ENCODE peak calls at places on chromosomes 2 and 18, in four cellular contexts. C is ovary, Z is tibial nerve, O is stomach. H is an unnamed sample.

GRCh38 chr2:197873293-197873701 is 68.9 kb downstream of the PLCL1 start:
- DNase-seq in C (no peak), Z (no peak), O (no peak), H (no peak)

GRCh38 chr2:20603791-20604190 is 47.1 kb downstream of the HS1BP3 start:
- DNase-seq in C (peak; percentile 18), Z (no peak), O (peak; percentile 8), H (peak; percentile 15)

GRCh38 chr18:10170375-10170774 is 256.6 kb downstream of the VAPA start:
- DNase-seq in C (no peak), Z (no peak), O (no peak), H (no peak)

GRCh38 chr2:43058761-43059160 is 167.6 kb downstream of the ZFP36L2 start:
- DNase-seq in C (peak; percentile 15), Z (no peak), O (no peak), H (no peak)

GRCh38 chr2:12317853-12318426 is 398.8 kb upstream of the TRIB2 start:
- DNase-seq in C (peak; percentile 60), Z (no peak), O (no peak), H (no peak)

GRCh38 chr2:38033651-38034050 is 42.3 kb downstream of the CYP1B1 start:
- DNase-seq in C (no peak), Z (no peak), O (no peak), H (no peak)

GRCh38 chr2:68734688-68735525 is at the start of gene ARHGAP25:
- DNase-seq in C (no peak), Z (peak; percentile 25), O (no peak), H (no peak)

GRCh38 chr18:40452599-40452998 is 1502.4 kb upstream of the PIK3C3 start:
- DNase-seq in C (no peak), Z (no peak), O (no peak), H (no peak)

GRCh38 chr2:132416080-132416911 is at the start of gene GPR39:
- DNase-seq in C (peak; percentile 28), Z (peak; percentile 12), O (peak; percentile 94), H (peak; percentile 94)

GRCh38 chr2:4763009-4763408 is 929.2 kb upstream of the SOX11 start:
- DNase-seq in C (no peak), Z (no peak), O (no peak), H (no peak)

GRCh38 chr2:207617011-207617671 is 8.1 kb downstream of the METTL21A start:
- DNase-seq in C (no peak), Z (no peak), O (no peak), H (no peak)

GRCh38 chr18:21453512-21453862 is 147.0 kb downstream of the ESCO1 start:
- DNase-seq in C (no peak), Z (no peak), O (no peak), H (no peak)

GRCh38 chr18:79944126-79944731 is 7.2 kb downstream of the SLC66A2 start:
- DNase-seq in C (peak; percentile 62), Z (no peak), O (peak; percentile 57), H (peak; percentile 43)

GRCh38 chr2:219254590-219255219 is 987 bp upstream of the TUBA4A start:
- DNase-seq in C (no peak), Z (no peak), O (no peak), H (no peak)

GRCh38 chr2:13550832-13551231 is 834.1 kb downstream of the TRIB2 start:
- DNase-seq in C (no peak), Z (no peak), O (no peak), H (no peak)

GRCh38 chr2:204544961-204545860 is at the start of gene PARD3B:
- DNase-seq in C (peak; percentile 65), Z (no peak), O (peak; percentile 74), H (peak; percentile 61)
- TF ChIP-seq POLR2A in C (no peak), Z (no peak), O (no peak), H (peak; percentile 13)

GRCh38 chr2:134764164-134764563 is 45.4 kb upstream of the TMEM163 start:
- DNase-seq in C (no peak), Z (no peak), O (no peak), H (no peak)
- H3K27ac ChIP-seq in C (no peak overlapping the region), Z (no peak overlapping the region), O (no peak overlapping the region), H (no peak overlapping the region)

GRCh38 chr2:235165631-235166030 is 213.8 kb downstream of the SH3BP4 start:
- DNase-seq in C (no peak), Z (no peak), O (no peak), H (no peak)

GRCh38 chr2:235170016-235170415 is 218.2 kb downstream of the SH3BP4 start:
- DNase-seq in C (no peak), Z (no peak), O (no peak), H (no peak)

GRCh38 chr2:235168174-235168979 is 216.6 kb downstream of the SH3BP4 start:
- DNase-seq in C (no peak), Z (no peak), O (no peak), H (no peak)

GRCh38 chr2:235171511-235172130 is 219.8 kb downstream of the SH3BP4 start:
- DNase-seq in C (no peak), Z (no peak), O (no peak), H (no peak)

DNA sequence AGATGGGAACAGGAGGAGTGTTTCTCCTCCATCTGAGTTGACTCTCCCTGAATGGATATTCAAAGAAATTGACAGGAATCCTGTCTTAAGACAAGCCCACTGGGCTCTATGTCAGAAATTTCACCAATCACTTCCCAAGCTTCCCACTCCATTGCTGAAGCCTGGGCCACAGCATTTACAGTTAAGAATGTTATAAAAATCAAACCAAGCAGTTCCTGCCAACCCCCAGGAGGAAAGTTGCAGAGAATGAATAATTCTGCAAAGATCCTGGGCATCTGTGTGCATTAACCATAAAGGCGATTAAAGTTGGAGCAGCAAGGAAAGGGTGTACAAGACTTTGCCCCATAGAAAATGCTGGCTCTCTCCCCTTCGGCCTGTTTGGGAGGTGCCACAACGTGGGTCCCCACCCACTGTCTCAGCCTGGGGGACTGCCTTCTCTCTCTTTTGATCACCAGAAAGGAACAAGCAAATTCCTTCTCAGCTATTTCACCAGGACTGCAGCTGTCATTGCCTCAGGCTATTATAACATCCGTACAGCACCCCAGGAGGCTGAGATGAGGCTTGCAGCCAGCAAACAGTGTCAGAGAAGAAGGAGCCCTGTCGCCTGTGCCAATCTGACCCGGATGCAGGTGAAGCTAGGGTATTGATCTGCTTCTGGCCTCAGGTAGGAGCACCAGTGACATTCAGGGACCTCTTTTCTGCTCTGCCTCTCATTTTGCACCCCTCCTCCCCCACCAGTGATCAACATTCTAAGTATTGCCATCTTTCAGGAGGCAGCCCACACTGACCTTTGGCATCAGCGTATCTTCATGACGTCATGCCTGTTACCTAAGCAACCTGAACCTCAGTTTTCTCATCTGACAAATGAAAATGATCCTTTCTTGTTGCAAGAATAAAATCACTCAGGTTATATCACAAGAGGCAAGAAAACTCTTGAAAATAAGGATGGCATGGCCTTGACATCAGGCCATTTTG is 219.0 kb downstream of the SH3BP4 start:
- DNase-seq in C (no peak), Z (no peak), O (no peak), H (no peak)
- H3K4me3 ChIP-seq in C (no peak overlapping the region), Z (no peak overlapping the region), O (no peak overlapping the region), H (no peak overlapping the region)

DNA sequence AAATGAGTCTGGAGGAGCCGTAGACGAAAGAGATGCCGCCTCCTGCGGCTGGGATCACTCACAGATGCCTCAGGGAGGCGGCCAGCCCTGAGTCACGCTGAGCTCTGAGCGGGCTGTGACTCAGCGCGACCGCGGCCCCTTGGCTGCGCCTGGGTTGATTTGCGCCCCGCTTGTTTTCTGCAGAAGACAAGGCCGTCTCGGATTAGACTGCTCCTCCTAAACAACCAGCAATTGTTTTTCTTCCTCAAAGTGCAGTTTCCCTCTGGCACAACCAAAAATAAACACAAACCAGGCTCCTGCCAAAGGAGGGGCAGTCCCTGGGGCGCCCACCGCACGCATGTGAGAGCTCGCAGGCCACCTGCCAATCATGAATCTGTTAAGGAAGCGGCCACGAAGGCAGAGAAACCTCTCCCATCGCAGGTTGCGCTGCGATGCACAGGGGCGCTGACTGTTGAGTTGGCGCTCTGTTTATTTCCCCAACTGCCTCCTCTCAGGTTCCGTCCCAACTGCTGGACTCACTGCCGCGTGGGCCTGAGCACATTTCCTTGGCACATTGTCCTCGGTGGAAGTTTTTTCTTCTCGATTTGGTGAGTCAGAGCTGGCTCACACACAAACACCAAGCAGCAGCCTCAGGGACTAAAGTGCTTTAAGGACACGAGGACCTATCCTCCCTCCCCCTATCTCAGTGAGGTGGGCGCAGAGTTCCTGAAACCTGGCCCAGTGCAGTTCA is 85.2 kb upstream of the NDUFV2 start:
- DNase-seq in C (peak; percentile 69), Z (peak; percentile 24), O (peak; percentile 62), H (peak; percentile 91)
- TF ChIP-seq POLR2A in C (no peak), Z (no peak), O (no peak), H (no peak)

DNA sequence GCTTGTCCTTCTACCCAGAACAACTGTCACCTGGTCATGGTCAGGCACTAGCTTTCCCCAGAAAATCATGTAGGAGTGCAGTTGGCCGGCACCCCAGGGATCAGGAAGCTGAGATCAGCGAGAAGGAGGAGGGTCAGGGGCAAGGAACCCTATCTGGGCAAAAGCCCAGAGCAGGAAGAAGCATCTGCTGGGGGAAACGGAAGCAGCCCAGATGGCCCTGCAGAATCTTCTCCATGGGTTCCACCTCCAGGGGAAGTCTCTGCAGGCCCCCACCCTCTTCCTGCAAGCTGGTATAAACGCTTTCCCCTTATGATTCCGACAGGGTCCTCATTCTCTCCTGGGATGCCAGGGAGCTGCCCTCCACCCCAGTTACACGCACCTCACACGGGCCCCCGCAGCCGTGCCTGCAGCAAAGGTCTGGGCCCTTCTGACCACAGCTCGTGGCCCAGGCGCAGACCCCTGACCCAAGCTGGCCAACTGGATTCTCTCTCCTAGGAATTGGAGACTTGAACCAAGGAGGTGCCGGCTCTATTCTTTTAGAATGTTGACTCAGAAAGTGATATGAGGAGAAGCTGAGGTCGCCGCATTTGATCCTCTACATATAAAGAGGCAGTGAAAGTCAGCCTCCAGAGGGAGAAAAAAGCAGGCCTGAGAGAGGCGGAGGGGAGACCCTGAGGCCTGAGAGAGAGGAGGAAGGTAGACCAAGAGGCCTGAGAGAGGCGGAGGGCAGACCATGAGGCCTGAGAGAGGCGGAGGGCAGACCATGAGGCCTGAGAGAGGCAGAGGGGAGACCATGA is 71.0 kb downstream of the STPG4 start:
- DNase-seq in C (peak; percentile 78), Z (no peak), O (no peak), H (peak; percentile 57)
- H3K27ac ChIP-seq in C (no peak overlapping the region), Z (peak overlapping the region; percentile 83), O (peak overlapping the region; percentile 24), H (peak overlapping the region; percentile 78)

GRCh38 chr2:101111917-101112771 is 39.0 kb downstream of the TBC1D8 start:
- DNase-seq in C (no peak), Z (no peak), O (no peak), H (no peak)

GRCh38 chr2:101112772-101113157 is 38.4 kb downstream of the TBC1D8 start:
- DNase-seq in C (no peak), Z (no peak), O (no peak), H (peak; percentile 42)

GRCh38 chr2:101109451-101110140 is 41.6 kb downstream of the TBC1D8 start:
- DNase-seq in C (no peak), Z (no peak), O (no peak), H (no peak)

GRCh38 chr2:101113441-101114267 is 37.5 kb downstream of the TBC1D8 start:
- DNase-seq in C (no peak), Z (no peak), O (peak; percentile 48), H (no peak)

GRCh38 chr2:101111262-101111838 is 39.8 kb downstream of the TBC1D8 start:
- DNase-seq in C (no peak), Z (no peak), O (no peak), H (no peak)
- H3K4me3 ChIP-seq in C (no peak overlapping the region), Z (no peak overlapping the region), O (no peak overlapping the region), H (no peak overlapping the region)

H was measured in upper lobe of left lung.